ENCODE peak calls at places on chromosomes 13 and 19, in nine cellular contexts. B is fibroblast of mammary gland, S is ovary, K is GM23338, C is heart right ventricle, Z is dorsolateral prefrontal cortex, U is pancreas, G is adrenal gland, E is HFF-Myc. P is an unnamed sample.

GRCh38 chr13:39450176-39450575 is 152.8 kb downstream of the LHFPL6 start:
- DNase-seq in B (no peak), S (no peak), K (no peak), C (no peak), Z (no peak), U (no peak), G (no peak), E (no peak), P (no peak)

GRCh38 chr13:92494915-92495314 is 731.7 kb upstream of the GPC6 start:
- DNase-seq in B (no peak), S (no peak), K (no peak), C (no peak), Z (no peak), U (no peak), G (no peak), E (no peak), P (no peak)

GRCh38 chr19:45455707-45456499 is 11.9 kb upstream of the FOSB start:
- DNase-seq in B (peak), S (peak), K (peak), C (peak), Z (no peak), U (peak), G (peak), E (no peak), P (peak)

GRCh38 chr19:13539332-13539731 is 33.1 kb upstream of the CACNA1A start:
- DNase-seq in B (no peak), S (no peak), K (no peak), C (no peak), Z (no peak), U (no peak), G (no peak), E (no peak), P (no peak)

GRCh38 chr13:77351326-77351725 is 24.4 kb upstream of the MYCBP2 start:
- DNase-seq in B (no peak), S (no peak), K (no peak), C (no peak), Z (no peak), U (no peak), G (peak), E (no peak), P (no peak)

GRCh38 chr13:43805071-43805468 is 18.3 kb upstream of the ENOX1 start:
- DNase-seq in B (peak), S (no peak), K (peak), C (no peak), Z (peak), U (no peak), G (peak), E (no peak), P (no peak)

GRCh38 chr19:15252398-15253018 is 20.3 kb upstream of the EPHX3 start:
- DNase-seq in B (peak), S (no peak), K (peak), C (no peak), Z (no peak), U (no peak), G (no peak), E (no peak), P (no peak)

GRCh38 chr13:73334459-73334858 is 275.7 kb downstream of the KLF5 start:
- DNase-seq in B (peak), S (no peak), K (no peak), C (no peak), Z (no peak), U (no peak), G (no peak), E (no peak), P (peak)

GRCh38 chr19:8578642-8579265 is 1.5 kb upstream of the MYO1F start:
- DNase-seq in B (peak), S (peak), K (peak), C (peak), Z (no peak), U (peak), G (peak), E (no peak), P (no peak)

GRCh38 chr13:110454227-110454859 is 107.2 kb downstream of the RAB20 start:
- DNase-seq in B (no peak), S (no peak), K (no peak), C (no peak), Z (no peak), U (peak), G (no peak), E (no peak), P (no peak)

GRCh38 chr13:45479661-45480060 is 14.9 kb downstream of the COG3 start:
- DNase-seq in B (no peak), S (no peak), K (no peak), C (no peak), Z (no peak), U (no peak), G (no peak), E (no peak), P (no peak)
- H3K4me3 ChIP-seq in B (no peak), S (no peak), K (no peak), C (no peak), Z (no peak), U (no peak), G (no peak), E (no peak), P (no peak)

GRCh38 chr19:38373907-38374331 is 452 bp upstream of the PSMD8 start:
- DNase-seq in B (no peak), S (no peak), K (no peak), C (no peak), Z (no peak), U (no peak), G (no peak), E (no peak), P (no peak)

GRCh38 chr19:38376576-38376975 is 2.2 kb downstream of the PSMD8 start:
- DNase-seq in B (no peak), S (no peak), K (no peak), C (no peak), Z (no peak), U (no peak), G (no peak), E (no peak), P (no peak)

GRCh38 chr19:38375098-38375493 is 725 bp downstream of the PSMD8 start:
- DNase-seq in B (no peak), S (no peak), K (no peak), C (no peak), Z (no peak), U (no peak), G (no peak), E (no peak), P (no peak)

GRCh38 chr19:38375748-38376147 is 1.4 kb downstream of the PSMD8 start:
- DNase-seq in B (peak), S (no peak), K (no peak), C (peak), Z (no peak), U (no peak), G (no peak), E (no peak), P (no peak)

GRCh38 chr19:38374332-38375097 is at the start of gene PSMD8:
- DNase-seq in B (peak), S (peak), K (peak), C (peak), Z (peak), U (peak), G (peak), E (peak), P (peak)
- TF ChIP-seq CTCF in B (no peak), S (peak), K (no peak), C (peak), Z (peak), U (no peak), G (no peak), E (peak), P (peak)

DNA sequence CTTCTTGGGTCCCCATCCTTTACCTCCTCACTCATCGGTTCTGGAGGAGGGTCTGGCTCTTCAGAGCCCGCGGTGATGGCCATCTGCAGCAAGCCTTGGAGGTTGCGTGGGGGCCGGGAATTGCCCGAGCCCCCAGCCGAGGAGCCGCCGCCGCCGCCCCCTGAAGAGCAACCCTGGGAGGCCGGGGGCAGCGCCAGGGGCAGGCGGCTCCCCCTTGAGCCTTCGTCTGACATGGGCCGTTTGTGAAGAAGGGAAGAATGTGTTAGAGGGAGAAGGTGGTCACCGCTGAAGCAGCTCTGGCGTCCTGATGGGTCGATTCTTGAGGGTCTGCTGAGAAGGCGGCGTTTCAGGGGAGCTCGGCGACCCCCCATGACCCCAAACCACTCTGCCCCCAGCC is 536 bp downstream of the HSPBP1 start:
- DNase-seq in B (no peak), S (no peak), K (no peak), C (no peak), Z (no peak), U (no peak), G (no peak), E (no peak), P (no peak)
- H3K4me3 ChIP-seq in B (peak), S (peak), K (peak), C (peak), Z (peak), U (peak), G (peak), E (peak), P (peak)

GRCh38 chr13:88622362-88622973 is 951.3 kb downstream of the SLITRK5 start:
- DNase-seq in B (no peak), S (no peak), K (peak), C (no peak), Z (no peak), U (no peak), G (no peak), E (no peak), P (no peak)
- TF ChIP-seq CTCF in B (no peak), S (no peak), K (no peak), C (no peak), Z (no peak), U (no peak), G (no peak), E (no peak), P (no peak)

GRCh38 chr13:67155898-67156717 is 74.0 kb downstream of the PCDH9 start:
- DNase-seq in B (no peak), S (no peak), K (no peak), C (no peak), Z (no peak), U (no peak), G (no peak), E (no peak), P (no peak)

GRCh38 chr13:67148219-67148583 is 81.9 kb downstream of the PCDH9 start:
- DNase-seq in B (peak), S (no peak), K (no peak), C (no peak), Z (no peak), U (no peak), G (no peak), E (no peak), P (peak)

GRCh38 chr13:67156718-67157049 is 73.5 kb downstream of the PCDH9 start:
- DNase-seq in B (no peak), S (no peak), K (peak), C (no peak), Z (no peak), U (no peak), G (no peak), E (no peak), P (no peak)

GRCh38 chr13:67150608-67151007 is 79.5 kb downstream of the PCDH9 start:
- DNase-seq in B (no peak), S (no peak), K (no peak), C (no peak), Z (no peak), U (no peak), G (no peak), E (no peak), P (no peak)

GRCh38 chr13:67152123-67152522 is 78.0 kb downstream of the PCDH9 start:
- DNase-seq in B (no peak), S (no peak), K (no peak), C (no peak), Z (no peak), U (no peak), G (no peak), E (no peak), P (no peak)
- H3K4me3 ChIP-seq in B (no peak), S (no peak), K (no peak), C (no peak), Z (no peak), U (no peak), G (no peak), E (no peak), P (no peak)